ENCODE peak calls at places on chromosomes 1 and 21, in four cellular contexts. N, J, S and K are unnamed samples.

GRCh38 chr1:32031578-32032286 is 18.1 kb downstream of the KHDRBS1 start:
- DNase-seq in N (no peak), J (no peak), S (no peak), K (no peak)

GRCh38 chr21:35361984-35362383 is 312.9 kb upstream of the RUNX1 start:
- DNase-seq in N (no peak), J (no peak), S (no peak), K (no peak)

GRCh38 chr1:236395780-236396664 is 1.9 kb downstream of the EDARADD start:
- DNase-seq in N (peak; percentile 43), J (no peak), S (no peak), K (no peak)

GRCh38 chr1:150628766-150629114 is 672 bp downstream of the ENSA start:
- DNase-seq in N (no peak), J (no peak), S (no peak), K (no peak)

GRCh38 chr1:206674745-206675175 is 9.9 kb upstream of the MAPKAPK2 start:
- DNase-seq in N (peak; percentile 62), J (no peak), S (no peak), K (peak; percentile 85)

GRCh38 chr1:36764796-36765195 is 269.5 kb downstream of the GRIK3 start:
- DNase-seq in N (no peak), J (no peak), S (no peak), K (no peak)

GRCh38 chr1:106755682-106756406 is 300.6 kb upstream of the PRMT6 start:
- DNase-seq in N (no peak), J (no peak), S (no peak), K (no peak)

GRCh38 chr1:171641076-171641864 is 11.2 kb downstream of the MYOC start:
- DNase-seq in N (no peak), J (no peak), S (no peak), K (no peak)

GRCh38 chr21:43590220-43590619 is 69.1 kb downstream of the HSF2BP start:
- DNase-seq in N (no peak), J (peak; percentile 73), S (no peak), K (no peak)

GRCh38 chr21:35256468-35256988 is 207.4 kb upstream of the RUNX1 start:
- DNase-seq in N (no peak), J (peak; percentile 29), S (no peak), K (peak; percentile 58)

GRCh38 chr1:84253891-84254290 is 47.6 kb upstream of the SAMD13 start:
- DNase-seq in N (no peak), J (peak; percentile 46), S (no peak), K (peak; percentile 65)

GRCh38 chr1:100134872-100135271 is 1.9 kb downstream of the TRMT13 start:
- DNase-seq in N (no peak), J (peak; percentile 13), S (no peak), K (no peak)

GRCh38 chr1:203650012-203650836 is 23.6 kb downstream of the ATP2B4 start:
- DNase-seq in N (peak; percentile 89), J (no peak), S (no peak), K (no peak)

GRCh38 chr1:40783001-40783905 is at the start of gene KCNQ4:
- DNase-seq in N (peak; percentile 88), J (no peak), S (no peak), K (no peak)

GRCh38 chr1:81304187-81304586 is 496.5 kb upstream of the ADGRL2 start:
- DNase-seq in N (no peak), J (no peak), S (no peak), K (no peak)

GRCh38 chr1:217525773-217526490 is 105.0 kb downstream of the GPATCH2 start:
- DNase-seq in N (no peak), J (no peak), S (no peak), K (no peak)

GRCh38 chr1:6795661-6796060 is 10.4 kb downstream of the CAMTA1 start:
- DNase-seq in N (no peak), J (no peak), S (no peak), K (peak; percentile 58)

GRCh38 chr1:246923482-246923881 is 8.3 kb downstream of the AHCTF1 start:
- DNase-seq in N (no peak), J (no peak), S (no peak), K (no peak)

GRCh38 chr1:246923900-246924299 is 7.8 kb downstream of the AHCTF1 start:
- DNase-seq in N (peak; percentile 24), J (no peak), S (no peak), K (no peak)

GRCh38 chr1:246930830-246931548 is 759 bp downstream of the AHCTF1 start:
- DNase-seq in N (peak; percentile 56), J (peak; percentile 33), S (no peak), K (peak; percentile 71)

GRCh38 chr1:246921481-246921880 is 10.3 kb downstream of the AHCTF1 start:
- DNase-seq in N (no peak), J (no peak), S (no peak), K (no peak)

GRCh38 chr1:246925997-246926626 is 5.6 kb downstream of the AHCTF1 start:
- DNase-seq in N (no peak), J (no peak), S (no peak), K (no peak)
- TF ChIP-seq BHLHE40 in N (no peak), J (no peak), S (no peak), K (no peak)

DNA sequence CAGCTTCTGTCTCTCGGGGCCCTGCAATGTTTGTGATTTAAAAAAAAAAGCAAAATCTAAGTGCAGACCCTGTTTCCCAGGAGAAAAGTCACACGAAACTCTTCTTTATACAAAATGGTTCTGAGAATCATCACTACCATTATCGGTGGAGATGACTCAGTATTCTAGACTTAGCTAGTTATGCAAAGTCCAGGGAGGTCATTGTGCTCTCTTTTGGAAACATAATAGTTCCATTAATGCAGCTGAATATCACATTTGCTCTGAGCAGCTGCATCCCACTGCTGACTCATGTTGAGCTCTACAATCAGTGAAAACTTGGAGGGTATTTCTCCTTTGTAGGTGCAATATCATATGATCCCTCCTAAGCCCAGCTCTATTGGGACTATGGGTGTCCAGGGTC is 53.7 kb upstream of the DIRAS3 start:
- DNase-seq in N (no peak), J (no peak), S (no peak), K (no peak)
- TF ChIP-seq POLR2AphosphoS2 in N (no peak), J (no peak), S (no peak), K (no peak)

GRCh38 chr1:21828506-21829210 is 16.6 kb downstream of the LDLRAD2 start:
- DNase-seq in N (no peak), J (no peak), S (no peak), K (no peak)

GRCh38 chr1:21829294-21829693 is 17.2 kb downstream of the LDLRAD2 start:
- DNase-seq in N (no peak), J (no peak), S (no peak), K (no peak)

GRCh38 chr1:21825393-21825792 is 13.3 kb downstream of the LDLRAD2 start:
- DNase-seq in N (no peak), J (no peak), S (no peak), K (no peak)

GRCh38 chr1:21828075-21828474 is 16.0 kb downstream of the LDLRAD2 start:
- DNase-seq in N (no peak), J (no peak), S (no peak), K (no peak)

DNA sequence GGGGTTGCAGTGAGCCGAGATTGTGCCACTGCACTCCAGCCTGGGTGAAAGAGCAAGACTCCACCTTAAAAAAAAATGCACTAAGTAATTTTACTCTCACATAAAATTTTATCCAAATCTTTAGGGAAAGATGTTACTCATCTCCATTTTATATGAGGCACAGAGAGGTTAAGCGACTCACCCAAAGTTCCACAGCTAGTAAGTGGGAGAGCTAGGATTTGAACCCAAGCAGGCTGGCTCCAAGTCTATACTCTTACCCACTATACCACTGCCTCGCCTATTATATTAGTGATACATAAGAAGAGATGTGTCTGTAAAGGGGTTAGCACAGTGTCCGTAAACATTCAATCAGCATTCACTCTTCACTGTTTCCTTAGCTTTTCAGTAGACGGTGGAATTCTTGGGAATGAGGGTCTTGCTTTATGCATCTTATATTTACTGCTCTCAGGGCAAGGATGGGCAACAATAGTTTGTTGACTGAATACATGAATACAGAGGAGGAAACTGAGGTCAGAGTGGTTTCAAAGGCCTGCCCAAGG is 15.1 kb downstream of the LDLRAD2 start:
- DNase-seq in N (no peak), J (no peak), S (no peak), K (no peak)
- TF ChIP-seq BHLHE40 in N (no peak), J (no peak), S (no peak), K (no peak)

DNA sequence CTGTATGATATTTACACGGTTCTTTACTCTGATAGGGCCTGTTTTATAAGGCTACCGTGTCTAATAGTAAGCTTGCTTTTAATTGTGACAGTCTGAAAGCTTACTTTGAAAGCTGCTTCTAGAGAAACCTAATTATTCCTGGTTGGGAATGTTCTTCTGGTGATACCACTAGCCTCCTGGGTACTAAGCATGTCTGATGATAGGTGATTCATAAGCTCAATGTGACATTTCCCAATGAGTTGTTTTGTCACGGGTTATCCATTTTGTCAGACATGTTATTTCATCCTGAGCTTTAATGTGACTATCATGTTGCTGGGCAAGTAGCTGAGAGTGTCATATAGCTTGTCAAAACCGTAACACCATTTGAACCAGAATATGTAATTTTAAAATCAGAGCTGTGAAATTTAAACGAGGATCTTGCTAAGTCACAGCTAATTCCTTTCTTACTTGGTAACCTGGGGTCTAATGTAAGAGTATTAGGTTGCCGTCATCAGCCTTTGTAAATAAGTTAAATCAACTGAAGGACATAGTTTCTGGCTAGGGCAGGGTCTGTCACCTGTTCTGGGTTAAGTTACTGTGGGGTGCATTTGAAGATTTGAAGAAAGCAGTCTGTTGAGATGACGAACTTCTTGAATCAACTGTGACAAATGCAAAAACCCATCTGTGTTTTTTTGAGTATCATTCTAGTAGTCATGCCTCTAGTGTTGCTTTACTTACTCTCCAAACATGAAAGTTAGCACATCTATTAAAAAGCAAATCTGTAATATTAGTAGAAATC is 529.2 kb downstream of the USP25 start:
- DNase-seq in N (no peak), J (no peak), S (no peak), K (no peak)
- TF ChIP-seq POLR2AphosphoS2 in N (no peak), J (no peak), S (no peak), K (no peak)

GRCh38 chr1:202249846-202250245 is 56.2 kb downstream of the LGR6 start:
- DNase-seq in N (no peak), J (no peak), S (no peak), K (no peak)
- TF ChIP-seq BHLHE40 in N (no peak), J (no peak), S (no peak), K (no peak)

DNA sequence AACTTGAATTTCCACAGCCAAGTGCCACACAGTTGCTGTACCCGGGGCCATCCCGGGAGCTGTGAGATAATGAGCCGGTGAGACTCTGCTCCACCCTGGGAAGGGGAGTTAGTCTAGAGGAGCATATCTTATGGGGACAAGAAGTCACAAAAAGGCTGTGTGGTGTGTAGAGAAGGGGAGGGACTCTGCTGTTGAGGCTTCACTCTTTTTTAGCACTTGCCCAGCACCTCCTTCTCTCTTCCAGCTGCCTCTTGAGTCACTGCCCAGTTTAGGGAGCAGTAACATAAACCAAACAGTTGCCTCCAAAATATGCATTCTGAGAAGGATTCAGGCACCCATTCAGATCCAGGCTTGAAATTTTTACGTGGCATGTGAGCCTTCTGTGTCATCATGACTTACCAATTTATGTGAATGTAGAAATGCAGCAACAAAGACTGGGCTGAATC is 744 bp upstream of the WDR26 start:
- DNase-seq in N (peak; percentile 40), J (no peak), S (no peak), K (peak; percentile 17)
- TF ChIP-seq POLR2AphosphoS2 in N (no peak), J (no peak), S (no peak), K (no peak)

GRCh38 chr1:178664278-178664677 is 60.8 kb upstream of the RALGPS2 start:
- DNase-seq in N (no peak), J (no peak), S (peak; percentile 79), K (no peak)
- TF ChIP-seq BHLHE40 in N (no peak), J (no peak), S (peak; percentile 14), K (no peak)

GRCh38 chr1:162328507-162328906 is 48.1 kb downstream of the SPATA46 start:
- DNase-seq in N (no peak), J (no peak), S (no peak), K (no peak)
- TF ChIP-seq POLR2AphosphoS2 in N (no peak), J (no peak), S (no peak), K (no peak)